ENCODE peak calls at places on chromosome 21, in five cellular contexts. N, S, M, R and C are unnamed samples.

GRCh38 chr21:45388611-45389296 is 16.2 kb upstream of the COL18A1 start:
- DNase-seq in N (no peak), S (no peak), M (no peak), R (no peak), C (no peak)

GRCh38 chr21:45460611-45461368 is 55.8 kb downstream of the COL18A1 start:
- DNase-seq in N (peak), S (no peak), M (peak), R (no peak), C (no peak)

GRCh38 chr21:21952566-21952965 is 954.4 kb downstream of the NCAM2 start:
- DNase-seq in N (no peak), S (no peak), M (no peak), R (no peak), C (no peak)

GRCh38 chr21:44371596-44371995 is 18.2 kb downstream of the TRPM2 start:
- DNase-seq in N (no peak), S (no peak), M (no peak), R (no peak), C (no peak)

GRCh38 chr21:31576428-31576827 is 83.1 kb upstream of the SOD1 start:
- DNase-seq in N (peak), S (no peak), M (peak), R (no peak), C (no peak)

GRCh38 chr21:44711327-44712202 is at the start of gene TSPEAR:
- DNase-seq in N (no peak), S (no peak), M (no peak), R (no peak), C (no peak)

GRCh38 chr21:25639167-25639921 is at the start of gene JAM2:
- DNase-seq in N (peak), S (peak), M (no peak), R (peak), C (peak)

GRCh38 chr21:46145159-46145839 is 10.1 kb downstream of the FTCD start:
- DNase-seq in N (no peak), S (no peak), M (no peak), R (peak), C (no peak)

GRCh38 chr21:27476696-27477095 is 509.8 kb upstream of the ADAMTS5 start:
- DNase-seq in N (no peak), S (no peak), M (peak), R (no peak), C (no peak)
- TF ChIP-seq CTCF in N (no peak), S (no peak), M (peak), R (no peak), C (no peak)

DNA sequence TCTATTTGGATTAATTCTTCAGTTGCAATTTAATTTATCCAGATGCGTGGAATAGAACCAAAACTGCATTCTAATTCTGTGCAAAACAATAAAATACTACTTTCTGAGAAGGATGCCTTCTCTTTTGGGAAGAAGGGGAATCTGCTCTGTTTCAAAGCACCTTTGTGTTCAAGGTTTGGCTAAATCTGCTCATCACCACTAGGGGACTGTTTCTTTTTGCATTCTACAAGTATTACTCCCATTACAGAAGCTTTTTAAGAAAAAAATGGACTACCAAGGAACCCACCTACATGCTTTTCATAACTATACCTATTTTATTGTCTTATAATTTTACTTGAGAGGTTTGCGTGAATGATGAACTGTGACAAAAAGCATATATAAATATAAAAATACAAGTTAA is 18.2 kb downstream of the MRPS6 start:
- DNase-seq in N (peak), S (no peak), M (peak), R (no peak), C (no peak)
- TF ChIP-seq CTCF in N (peak), S (peak), M (peak), R (no peak), C (peak)

DNA sequence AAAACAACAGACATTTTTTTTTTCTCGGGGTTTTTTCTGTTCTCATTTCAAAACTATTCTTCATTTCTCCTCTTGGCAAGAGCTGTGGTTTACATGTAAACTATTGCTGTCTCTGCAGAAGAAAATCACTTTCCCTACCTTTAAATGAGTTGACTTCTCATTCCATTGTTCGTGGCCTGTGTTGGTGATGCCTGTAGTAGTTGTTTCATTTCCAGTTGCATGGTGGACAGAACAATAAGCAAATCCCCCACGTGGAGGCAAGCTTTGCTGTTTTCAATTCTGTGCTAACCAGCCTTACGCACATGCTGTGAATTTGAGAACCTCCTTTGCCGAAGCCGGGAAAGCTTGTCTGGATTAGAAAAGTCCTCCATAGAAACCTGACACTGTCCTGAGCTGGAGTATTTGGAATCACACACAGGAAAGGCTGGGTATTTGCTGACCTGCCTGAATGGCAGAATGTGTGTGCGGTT is 26.2 kb upstream of the MAP3K7CL start:
- DNase-seq in N (no peak), S (peak), M (no peak), R (no peak), C (peak)
- TF ChIP-seq CTCF in N (no peak), S (no peak), M (no peak), R (no peak), C (no peak)

GRCh38 chr21:38805282-38806152 is at the start of gene ETS2:
- DNase-seq in N (peak), S (peak), M (peak), R (peak), C (peak)
- TF ChIP-seq CTCF in N (no peak), S (no peak), M (no peak), R (no peak), C (no peak)